ENCODE peak calls at places on chromosome 7, in six cellular contexts. One of them, this sample, is unnamed.
A peak's percentile ranks its signal among the peaks of the same experiment; 100 is the strongest.

GRCh38 chr7:918441-919113 is 35.9 kb downstream of the ADAP1 start:
- DNase-seq in AG09309: no peak
- DNase-seq in AG04450: no peak
- DNase-seq in heart right ventricle: no peak
- DNase-seq in epithelial cell of esophagus: no peak
- DNase-seq in endodermal cell: no peak
- DNase-seq in this sample: no peak

GRCh38 chr7:18459846-18460245 is 35.7 kb upstream of the HDAC9 start:
- DNase-seq in AG09309: no peak
- DNase-seq in AG04450: no peak
- DNase-seq in heart right ventricle: no peak
- DNase-seq in epithelial cell of esophagus: no peak
- DNase-seq in endodermal cell: no peak
- DNase-seq in this sample: no peak

GRCh38 chr7:28587211-28587610 is 174.9 kb downstream of the CREB5 start:
- DNase-seq in AG09309: no peak
- DNase-seq in AG04450: no peak
- DNase-seq in heart right ventricle: no peak
- DNase-seq in epithelial cell of esophagus: peak; percentile 79
- DNase-seq in endodermal cell: no peak
- DNase-seq in this sample: no peak

GRCh38 chr7:42237162-42237821 is at the start of gene GLI3:
- DNase-seq in AG09309: peak; percentile 76
- DNase-seq in AG04450: peak; percentile 77
- DNase-seq in heart right ventricle: peak; percentile 90
- DNase-seq in epithelial cell of esophagus: peak; percentile 93
- DNase-seq in endodermal cell: peak; percentile 95
- DNase-seq in this sample: peak; percentile 55

GRCh38 chr7:116859323-116859722 is 3.1 kb upstream of the CAPZA2 start:
- DNase-seq in AG09309: peak; percentile 40
- DNase-seq in AG04450: peak; percentile 26
- DNase-seq in heart right ventricle: no peak
- DNase-seq in epithelial cell of esophagus: peak; percentile 78
- DNase-seq in endodermal cell: no peak
- DNase-seq in this sample: peak; percentile 58

GRCh38 chr7:74038194-74038961 is 10.4 kb downstream of the ELN start:
- DNase-seq in AG09309: no peak
- DNase-seq in AG04450: no peak
- DNase-seq in heart right ventricle: no peak
- DNase-seq in epithelial cell of esophagus: no peak
- DNase-seq in endodermal cell: no peak
- DNase-seq in this sample: no peak

GRCh38 chr7:504221-505081 is 15.2 kb downstream of the PDGFA start:
- DNase-seq in AG09309: no peak
- DNase-seq in AG04450: no peak
- DNase-seq in heart right ventricle: no peak
- DNase-seq in epithelial cell of esophagus: no peak
- DNase-seq in endodermal cell: no peak
- DNase-seq in this sample: no peak

GRCh38 chr7:73977626-73978618 is 50.1 kb upstream of the ELN start:
- DNase-seq in AG09309: no peak
- DNase-seq in AG04450: no peak
- DNase-seq in heart right ventricle: no peak
- DNase-seq in epithelial cell of esophagus: no peak
- DNase-seq in endodermal cell: peak; percentile 34
- DNase-seq in this sample: no peak

GRCh38 chr7:102069913-102070629 is 216.6 kb upstream of the SH2B2 start:
- DNase-seq in AG09309: no peak
- DNase-seq in AG04450: no peak
- DNase-seq in heart right ventricle: no peak
- DNase-seq in epithelial cell of esophagus: no peak
- DNase-seq in endodermal cell: no peak
- DNase-seq in this sample: no peak

GRCh38 chr7:12649348-12649747 is 38.1 kb upstream of the ARL4A start:
- DNase-seq in AG09309: no peak
- DNase-seq in AG04450: no peak
- DNase-seq in heart right ventricle: no peak
- DNase-seq in epithelial cell of esophagus: peak; percentile 77
- DNase-seq in endodermal cell: no peak
- DNase-seq in this sample: no peak

GRCh38 chr7:2279873-2280272 is 34.4 kb downstream of the SNX8 start:
- DNase-seq in AG09309: no peak
- DNase-seq in AG04450: no peak
- DNase-seq in heart right ventricle: no peak
- DNase-seq in epithelial cell of esophagus: no peak
- DNase-seq in endodermal cell: no peak
- DNase-seq in this sample: no peak

GRCh38 chr7:92135100-92135429 is 788 bp upstream of the CYP51A1 start:
- DNase-seq in AG09309: no peak
- DNase-seq in AG04450: no peak
- DNase-seq in heart right ventricle: peak; percentile 12
- DNase-seq in epithelial cell of esophagus: peak; percentile 47
- DNase-seq in endodermal cell: no peak
- DNase-seq in this sample: no peak

GRCh38 chr7:152341039-152341913 is 94.5 kb downstream of the KMT2C start:
- DNase-seq in AG09309: no peak
- DNase-seq in AG04450: peak; percentile 18
- DNase-seq in heart right ventricle: peak; percentile 24
- DNase-seq in epithelial cell of esophagus: peak; percentile 67
- DNase-seq in endodermal cell: peak; percentile 51
- DNase-seq in this sample: no peak

GRCh38 chr7:6460990-6461584 is 13.3 kb upstream of the DAGLB start:
- DNase-seq in AG09309: no peak
- DNase-seq in AG04450: no peak
- DNase-seq in heart right ventricle: no peak
- DNase-seq in epithelial cell of esophagus: no peak
- DNase-seq in endodermal cell: no peak
- DNase-seq in this sample: no peak

GRCh38 chr7:95989301-95989700 is 216.9 kb downstream of the DYNC1I1 start:
- DNase-seq in AG09309: no peak
- DNase-seq in AG04450: no peak
- DNase-seq in heart right ventricle: no peak
- DNase-seq in epithelial cell of esophagus: no peak
- DNase-seq in endodermal cell: peak; percentile 50
- DNase-seq in this sample: no peak

GRCh38 chr7:95996174-95996573 is 223.8 kb downstream of the DYNC1I1 start:
- DNase-seq in AG09309: no peak
- DNase-seq in AG04450: no peak
- DNase-seq in heart right ventricle: no peak
- DNase-seq in epithelial cell of esophagus: no peak
- DNase-seq in endodermal cell: no peak
- DNase-seq in this sample: no peak

GRCh38 chr7:95997632-95998031 is 225.3 kb downstream of the DYNC1I1 start:
- DNase-seq in AG09309: no peak
- DNase-seq in AG04450: no peak
- DNase-seq in heart right ventricle: no peak
- DNase-seq in epithelial cell of esophagus: no peak
- DNase-seq in endodermal cell: no peak
- DNase-seq in this sample: no peak

GRCh38 chr7:95996886-95997285 is 224.5 kb downstream of the DYNC1I1 start:
- DNase-seq in AG09309: no peak
- DNase-seq in AG04450: no peak
- DNase-seq in heart right ventricle: no peak
- DNase-seq in epithelial cell of esophagus: no peak
- DNase-seq in endodermal cell: no peak
- DNase-seq in this sample: no peak

DNA sequence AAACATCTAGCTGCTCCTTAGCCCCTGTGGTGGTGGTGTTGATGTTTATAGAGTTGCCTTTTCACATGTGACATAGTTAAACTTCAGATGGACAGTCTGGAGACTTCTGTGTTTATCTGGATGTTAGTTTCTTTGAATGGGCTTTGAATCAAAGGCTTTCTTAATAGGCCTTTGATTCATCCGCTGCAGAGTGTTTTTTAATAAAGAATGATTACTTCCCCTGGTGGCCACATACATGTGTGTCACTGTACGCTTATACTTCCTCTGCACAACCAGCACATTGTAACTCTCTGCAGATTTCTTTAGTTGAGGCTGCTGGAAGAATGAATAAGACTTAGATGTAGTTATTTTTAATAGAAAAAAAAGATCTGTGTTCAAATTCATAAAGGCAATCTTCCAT is 221.1 kb downstream of the DYNC1I1 start:
- DNase-seq in AG09309: no peak
- DNase-seq in AG04450: no peak
- DNase-seq in heart right ventricle: no peak
- DNase-seq in epithelial cell of esophagus: no peak
- DNase-seq in endodermal cell: no peak
- DNase-seq in this sample: no peak
- TF ChIP-seq CTCF in AG09309: no peak
- TF ChIP-seq CTCF in AG04450: peak; percentile 7
- TF ChIP-seq CTCF in heart right ventricle: no peak
- TF ChIP-seq CTCF in epithelial cell of esophagus: no peak
- TF ChIP-seq CTCF in endodermal cell: peak; percentile 50
- TF ChIP-seq CTCF in this sample: no peak

DNA sequence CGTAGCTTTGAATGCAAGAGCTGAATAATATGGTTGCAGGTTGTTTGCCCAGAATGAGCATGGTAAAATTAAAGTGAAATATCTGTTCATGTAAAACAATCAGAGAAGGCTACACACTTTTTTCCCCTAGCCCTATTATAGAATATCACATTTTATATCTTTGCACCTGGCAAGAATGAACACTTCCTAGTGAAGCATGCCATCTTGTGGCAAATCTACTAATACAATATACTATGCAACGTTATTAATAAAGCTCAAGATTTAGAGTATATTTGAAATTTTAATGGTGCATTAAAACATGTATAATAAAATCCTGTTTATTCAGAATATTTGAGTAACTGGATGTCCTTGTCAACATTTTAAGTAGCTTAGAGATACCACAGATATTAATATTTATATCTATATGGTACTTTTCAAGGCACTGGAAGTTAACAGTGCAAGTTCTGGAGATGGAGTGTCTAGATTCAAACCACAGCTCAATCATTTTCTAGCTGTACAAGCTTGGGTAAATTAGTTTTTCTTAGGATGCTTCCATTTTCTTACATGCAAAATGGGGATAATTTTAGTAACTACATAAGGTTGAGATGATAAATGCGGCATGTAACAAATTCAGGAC is 643.1 kb upstream of the SEMA3D start:
- DNase-seq in AG09309: peak; percentile 3
- DNase-seq in AG04450: no peak
- DNase-seq in heart right ventricle: no peak
- DNase-seq in epithelial cell of esophagus: peak; percentile 16
- DNase-seq in endodermal cell: no peak
- DNase-seq in this sample: no peak
- TF ChIP-seq CTCF in AG09309: peak; percentile 42
- TF ChIP-seq CTCF in AG04450: peak; percentile 44
- TF ChIP-seq CTCF in heart right ventricle: no peak
- TF ChIP-seq CTCF in epithelial cell of esophagus: peak; percentile 42
- TF ChIP-seq CTCF in endodermal cell: peak; percentile 69
- TF ChIP-seq CTCF in this sample: peak; percentile 38

GRCh38 chr7:112510032-112510742 is 29.4 kb downstream of the LSMEM1 start:
- DNase-seq in AG09309: peak; percentile 45
- DNase-seq in AG04450: peak; percentile 30
- DNase-seq in heart right ventricle: no peak
- DNase-seq in epithelial cell of esophagus: peak; percentile 60
- DNase-seq in endodermal cell: peak; percentile 16
- DNase-seq in this sample: peak; percentile 46
- TF ChIP-seq CTCF in AG09309: no peak
- TF ChIP-seq CTCF in AG04450: no peak
- TF ChIP-seq CTCF in heart right ventricle: no peak
- TF ChIP-seq CTCF in epithelial cell of esophagus: no peak
- TF ChIP-seq CTCF in endodermal cell: no peak
- TF ChIP-seq CTCF in this sample: no peak

GRCh38 chr7:47757946-47758371 is 176.0 kb upstream of the TNS3 start:
- DNase-seq in AG09309: peak; percentile 73
- DNase-seq in AG04450: peak; percentile 33
- DNase-seq in heart right ventricle: no peak
- DNase-seq in epithelial cell of esophagus: peak; percentile 65
- DNase-seq in endodermal cell: no peak
- DNase-seq in this sample: peak; percentile 90

GRCh38 chr7:47762207-47762606 is 180.3 kb upstream of the TNS3 start:
- DNase-seq in AG09309: no peak
- DNase-seq in AG04450: no peak
- DNase-seq in heart right ventricle: no peak
- DNase-seq in epithelial cell of esophagus: no peak
- DNase-seq in endodermal cell: no peak
- DNase-seq in this sample: no peak

GRCh38 chr7:47758546-47758945 is 176.6 kb upstream of the TNS3 start:
- DNase-seq in AG09309: peak; percentile 10
- DNase-seq in AG04450: no peak
- DNase-seq in heart right ventricle: no peak
- DNase-seq in epithelial cell of esophagus: no peak
- DNase-seq in endodermal cell: no peak
- DNase-seq in this sample: no peak

GRCh38 chr7:47762746-47763062 is 180.8 kb upstream of the TNS3 start:
- DNase-seq in AG09309: no peak
- DNase-seq in AG04450: no peak
- DNase-seq in heart right ventricle: no peak
- DNase-seq in epithelial cell of esophagus: no peak
- DNase-seq in endodermal cell: no peak
- DNase-seq in this sample: no peak

GRCh38 chr7:47759056-47759706 is 177.3 kb upstream of the TNS3 start:
- DNase-seq in AG09309: no peak
- DNase-seq in AG04450: no peak
- DNase-seq in heart right ventricle: no peak
- DNase-seq in epithelial cell of esophagus: no peak
- DNase-seq in endodermal cell: no peak
- DNase-seq in this sample: no peak
- TF ChIP-seq CTCF in AG09309: peak; percentile 7
- TF ChIP-seq CTCF in AG04450: peak; percentile 38
- TF ChIP-seq CTCF in heart right ventricle: no peak
- TF ChIP-seq CTCF in epithelial cell of esophagus: peak; percentile 18
- TF ChIP-seq CTCF in endodermal cell: peak; percentile 38
- TF ChIP-seq CTCF in this sample: peak; percentile 23

GRCh38 chr7:48894574-48894973 is 29.8 kb upstream of the CDC14C start:
- DNase-seq in AG09309: no peak
- DNase-seq in AG04450: no peak
- DNase-seq in heart right ventricle: no peak
- DNase-seq in epithelial cell of esophagus: no peak
- DNase-seq in endodermal cell: no peak
- DNase-seq in this sample: no peak
- TF ChIP-seq CTCF in AG09309: no peak
- TF ChIP-seq CTCF in AG04450: no peak
- TF ChIP-seq CTCF in heart right ventricle: no peak
- TF ChIP-seq CTCF in epithelial cell of esophagus: no peak
- TF ChIP-seq CTCF in endodermal cell: peak; percentile 28
- TF ChIP-seq CTCF in this sample: no peak

This sample was measured in BJ.